ENCODE peak calls at places on chromosomes 13 and 19, in nine cellular contexts. One of them, this sample, is unnamed.

GRCh38 chr13:51970251-51970793 is 40.9 kb downstream of the ATP7B start:
- DNase-seq in brain microvascular endothelial cell: no peak
- DNase-seq in left colon: no peak
- DNase-seq in ascending aorta: no peak
- DNase-seq in globus pallidus: no peak
- DNase-seq in activated T-helper 9 cell treated with anti-CD3 and anti-CD28 coated beads, Interleukin-2, amount 50 U/mL, for 16 hours: no peak
- DNase-seq in progenitor cell of endocrine pancreas: no peak
- DNase-seq in T-helper 9 cell: peak
- DNase-seq in SHP77: no peak
- DNase-seq in this sample: no peak

GRCh38 chr19:6667114-6667627 is 2.8 kb downstream of the TNFSF14 start:
- DNase-seq in brain microvascular endothelial cell: no peak
- DNase-seq in left colon: no peak
- DNase-seq in ascending aorta: no peak
- DNase-seq in globus pallidus: no peak
- DNase-seq in activated T-helper 9 cell treated with anti-CD3 and anti-CD28 coated beads, Interleukin-2, amount 50 U/mL, for 16 hours: no peak
- DNase-seq in progenitor cell of endocrine pancreas: no peak
- DNase-seq in T-helper 9 cell: no peak
- DNase-seq in SHP77: no peak
- DNase-seq in this sample: peak

GRCh38 chr13:25843692-25844091 is 208.1 kb downstream of the SHISA2 start:
- DNase-seq in brain microvascular endothelial cell: no peak
- DNase-seq in left colon: no peak
- DNase-seq in ascending aorta: no peak
- DNase-seq in globus pallidus: no peak
- DNase-seq in activated T-helper 9 cell treated with anti-CD3 and anti-CD28 coated beads, Interleukin-2, amount 50 U/mL, for 16 hours: no peak
- DNase-seq in progenitor cell of endocrine pancreas: no peak
- DNase-seq in T-helper 9 cell: no peak
- DNase-seq in SHP77: no peak
- DNase-seq in this sample: no peak

GRCh38 chr19:8085606-8086464 is 33.3 kb downstream of the CCL25 start:
- DNase-seq in brain microvascular endothelial cell: no peak
- DNase-seq in left colon: peak
- DNase-seq in ascending aorta: no peak
- DNase-seq in globus pallidus: no peak
- DNase-seq in activated T-helper 9 cell treated with anti-CD3 and anti-CD28 coated beads, Interleukin-2, amount 50 U/mL, for 16 hours: no peak
- DNase-seq in progenitor cell of endocrine pancreas: no peak
- DNase-seq in T-helper 9 cell: no peak
- DNase-seq in SHP77: peak
- DNase-seq in this sample: no peak

GRCh38 chr13:30584332-30584731 is 33.4 kb upstream of the USPL1 start:
- DNase-seq in brain microvascular endothelial cell: no peak
- DNase-seq in left colon: no peak
- DNase-seq in ascending aorta: no peak
- DNase-seq in globus pallidus: no peak
- DNase-seq in activated T-helper 9 cell treated with anti-CD3 and anti-CD28 coated beads, Interleukin-2, amount 50 U/mL, for 16 hours: no peak
- DNase-seq in progenitor cell of endocrine pancreas: no peak
- DNase-seq in T-helper 9 cell: no peak
- DNase-seq in SHP77: no peak
- DNase-seq in this sample: no peak

GRCh38 chr13:112812306-112813034 is 122.6 kb downstream of the ATP11A start:
- DNase-seq in brain microvascular endothelial cell: no peak
- DNase-seq in left colon: no peak
- DNase-seq in ascending aorta: no peak
- DNase-seq in globus pallidus: no peak
- DNase-seq in activated T-helper 9 cell treated with anti-CD3 and anti-CD28 coated beads, Interleukin-2, amount 50 U/mL, for 16 hours: no peak
- DNase-seq in progenitor cell of endocrine pancreas: no peak
- DNase-seq in T-helper 9 cell: no peak
- DNase-seq in SHP77: no peak
- DNase-seq in this sample: no peak

GRCh38 chr13:52599037-52599852 is 43.0 kb upstream of the HNRNPA1L2 start:
- DNase-seq in brain microvascular endothelial cell: peak
- DNase-seq in left colon: no peak
- DNase-seq in ascending aorta: no peak
- DNase-seq in globus pallidus: no peak
- DNase-seq in activated T-helper 9 cell treated with anti-CD3 and anti-CD28 coated beads, Interleukin-2, amount 50 U/mL, for 16 hours: no peak
- DNase-seq in progenitor cell of endocrine pancreas: no peak
- DNase-seq in T-helper 9 cell: no peak
- DNase-seq in SHP77: peak
- DNase-seq in this sample: no peak

GRCh38 chr19:20969498-20969897 is 46.4 kb downstream of the ZNF85 start:
- DNase-seq in brain microvascular endothelial cell: no peak
- DNase-seq in left colon: no peak
- DNase-seq in ascending aorta: no peak
- DNase-seq in globus pallidus: no peak
- DNase-seq in activated T-helper 9 cell treated with anti-CD3 and anti-CD28 coated beads, Interleukin-2, amount 50 U/mL, for 16 hours: no peak
- DNase-seq in progenitor cell of endocrine pancreas: no peak
- DNase-seq in T-helper 9 cell: no peak
- DNase-seq in SHP77: no peak
- DNase-seq in this sample: no peak

GRCh38 chr13:39226359-39226758 is 188.1 kb downstream of the NHLRC3 start:
- DNase-seq in brain microvascular endothelial cell: no peak
- DNase-seq in left colon: no peak
- DNase-seq in ascending aorta: no peak
- DNase-seq in globus pallidus: no peak
- DNase-seq in activated T-helper 9 cell treated with anti-CD3 and anti-CD28 coated beads, Interleukin-2, amount 50 U/mL, for 16 hours: no peak
- DNase-seq in progenitor cell of endocrine pancreas: no peak
- DNase-seq in T-helper 9 cell: no peak
- DNase-seq in SHP77: no peak
- DNase-seq in this sample: no peak

GRCh38 chr19:14127929-14128509 is 8.4 kb downstream of the ASF1B start:
- DNase-seq in brain microvascular endothelial cell: no peak
- DNase-seq in left colon: no peak
- DNase-seq in ascending aorta: no peak
- DNase-seq in globus pallidus: peak
- DNase-seq in activated T-helper 9 cell treated with anti-CD3 and anti-CD28 coated beads, Interleukin-2, amount 50 U/mL, for 16 hours: no peak
- DNase-seq in progenitor cell of endocrine pancreas: no peak
- DNase-seq in T-helper 9 cell: no peak
- DNase-seq in SHP77: no peak
- DNase-seq in this sample: no peak

GRCh38 chr13:49219647-49220034 is 497 bp upstream of the MLNR start:
- DNase-seq in brain microvascular endothelial cell: no peak
- DNase-seq in left colon: no peak
- DNase-seq in ascending aorta: no peak
- DNase-seq in globus pallidus: no peak
- DNase-seq in activated T-helper 9 cell treated with anti-CD3 and anti-CD28 coated beads, Interleukin-2, amount 50 U/mL, for 16 hours: no peak
- DNase-seq in progenitor cell of endocrine pancreas: no peak
- DNase-seq in T-helper 9 cell: no peak
- DNase-seq in SHP77: no peak
- DNase-seq in this sample: no peak

GRCh38 chr13:27375686-27376326 is 48.6 kb upstream of the GTF3A start:
- DNase-seq in brain microvascular endothelial cell: peak
- DNase-seq in left colon: peak
- DNase-seq in ascending aorta: peak
- DNase-seq in globus pallidus: peak
- DNase-seq in activated T-helper 9 cell treated with anti-CD3 and anti-CD28 coated beads, Interleukin-2, amount 50 U/mL, for 16 hours: peak
- DNase-seq in progenitor cell of endocrine pancreas: peak
- DNase-seq in T-helper 9 cell: peak
- DNase-seq in SHP77: peak
- DNase-seq in this sample: no peak

GRCh38 chr19:45641274-45642105 is 2.3 kb upstream of the EML2 start:
- DNase-seq in brain microvascular endothelial cell: peak
- DNase-seq in left colon: peak
- DNase-seq in ascending aorta: peak
- DNase-seq in globus pallidus: peak
- DNase-seq in activated T-helper 9 cell treated with anti-CD3 and anti-CD28 coated beads, Interleukin-2, amount 50 U/mL, for 16 hours: peak
- DNase-seq in progenitor cell of endocrine pancreas: peak
- DNase-seq in T-helper 9 cell: peak
- DNase-seq in SHP77: peak
- DNase-seq in this sample: peak

GRCh38 chr19:22595918-22596341 is 38.2 kb upstream of the ZNF492 start:
- DNase-seq in brain microvascular endothelial cell: no peak
- DNase-seq in left colon: peak
- DNase-seq in ascending aorta: peak
- DNase-seq in globus pallidus: peak
- DNase-seq in activated T-helper 9 cell treated with anti-CD3 and anti-CD28 coated beads, Interleukin-2, amount 50 U/mL, for 16 hours: no peak
- DNase-seq in progenitor cell of endocrine pancreas: no peak
- DNase-seq in T-helper 9 cell: no peak
- DNase-seq in SHP77: no peak
- DNase-seq in this sample: no peak

GRCh38 chr13:99417151-99417820 is 84.0 kb upstream of the TM9SF2 start:
- DNase-seq in brain microvascular endothelial cell: no peak
- DNase-seq in left colon: no peak
- DNase-seq in ascending aorta: peak
- DNase-seq in globus pallidus: no peak
- DNase-seq in activated T-helper 9 cell treated with anti-CD3 and anti-CD28 coated beads, Interleukin-2, amount 50 U/mL, for 16 hours: no peak
- DNase-seq in progenitor cell of endocrine pancreas: no peak
- DNase-seq in T-helper 9 cell: no peak
- DNase-seq in SHP77: no peak
- DNase-seq in this sample: no peak

GRCh38 chr19:35042056-35042730 is 672 bp downstream of the HPN start:
- DNase-seq in brain microvascular endothelial cell: no peak
- DNase-seq in left colon: no peak
- DNase-seq in ascending aorta: no peak
- DNase-seq in globus pallidus: no peak
- DNase-seq in activated T-helper 9 cell treated with anti-CD3 and anti-CD28 coated beads, Interleukin-2, amount 50 U/mL, for 16 hours: no peak
- DNase-seq in progenitor cell of endocrine pancreas: no peak
- DNase-seq in T-helper 9 cell: no peak
- DNase-seq in SHP77: no peak
- DNase-seq in this sample: no peak

GRCh38 chr13:63481334-63481733 is 2065.7 kb upstream of the PCDH20 start:
- DNase-seq in brain microvascular endothelial cell: peak
- DNase-seq in left colon: no peak
- DNase-seq in ascending aorta: no peak
- DNase-seq in globus pallidus: no peak
- DNase-seq in activated T-helper 9 cell treated with anti-CD3 and anti-CD28 coated beads, Interleukin-2, amount 50 U/mL, for 16 hours: no peak
- DNase-seq in progenitor cell of endocrine pancreas: no peak
- DNase-seq in T-helper 9 cell: no peak
- DNase-seq in SHP77: no peak
- DNase-seq in this sample: no peak

GRCh38 chr13:33186851-33187250 is 98.7 kb downstream of the STARD13 start:
- DNase-seq in brain microvascular endothelial cell: peak
- DNase-seq in left colon: no peak
- DNase-seq in ascending aorta: no peak
- DNase-seq in globus pallidus: no peak
- DNase-seq in activated T-helper 9 cell treated with anti-CD3 and anti-CD28 coated beads, Interleukin-2, amount 50 U/mL, for 16 hours: no peak
- DNase-seq in progenitor cell of endocrine pancreas: no peak
- DNase-seq in T-helper 9 cell: no peak
- DNase-seq in SHP77: no peak
- DNase-seq in this sample: no peak

GRCh38 chr19:40596608-40597328 is 4.4 kb upstream of the LTBP4 start:
- DNase-seq in brain microvascular endothelial cell: no peak
- DNase-seq in left colon: peak
- DNase-seq in ascending aorta: peak
- DNase-seq in globus pallidus: no peak
- DNase-seq in activated T-helper 9 cell treated with anti-CD3 and anti-CD28 coated beads, Interleukin-2, amount 50 U/mL, for 16 hours: no peak
- DNase-seq in progenitor cell of endocrine pancreas: no peak
- DNase-seq in T-helper 9 cell: no peak
- DNase-seq in SHP77: peak
- DNase-seq in this sample: no peak

GRCh38 chr19:52991484-52991883 is 22.2 kb upstream of the ERVV-1 start:
- DNase-seq in brain microvascular endothelial cell: peak
- DNase-seq in left colon: no peak
- DNase-seq in ascending aorta: no peak
- DNase-seq in globus pallidus: no peak
- DNase-seq in activated T-helper 9 cell treated with anti-CD3 and anti-CD28 coated beads, Interleukin-2, amount 50 U/mL, for 16 hours: no peak
- DNase-seq in progenitor cell of endocrine pancreas: no peak
- DNase-seq in T-helper 9 cell: no peak
- DNase-seq in SHP77: no peak
- DNase-seq in this sample: no peak

GRCh38 chr19:7783991-7784421 is 21.0 kb downstream of the CLEC4M start:
- DNase-seq in brain microvascular endothelial cell: peak
- DNase-seq in left colon: no peak
- DNase-seq in ascending aorta: no peak
- DNase-seq in globus pallidus: no peak
- DNase-seq in activated T-helper 9 cell treated with anti-CD3 and anti-CD28 coated beads, Interleukin-2, amount 50 U/mL, for 16 hours: no peak
- DNase-seq in progenitor cell of endocrine pancreas: no peak
- DNase-seq in T-helper 9 cell: no peak
- DNase-seq in SHP77: no peak
- DNase-seq in this sample: no peak

GRCh38 chr13:100394005-100394695 is 194.4 kb downstream of the GGACT start:
- DNase-seq in brain microvascular endothelial cell: peak
- DNase-seq in left colon: no peak
- DNase-seq in ascending aorta: no peak
- DNase-seq in globus pallidus: no peak
- DNase-seq in activated T-helper 9 cell treated with anti-CD3 and anti-CD28 coated beads, Interleukin-2, amount 50 U/mL, for 16 hours: no peak
- DNase-seq in progenitor cell of endocrine pancreas: no peak
- DNase-seq in T-helper 9 cell: no peak
- DNase-seq in SHP77: no peak
- DNase-seq in this sample: no peak

GRCh38 chr13:109836629-109837607 is 50.5 kb upstream of the IRS2 start:
- DNase-seq in brain microvascular endothelial cell: no peak
- DNase-seq in left colon: peak
- DNase-seq in ascending aorta: no peak
- DNase-seq in globus pallidus: no peak
- DNase-seq in activated T-helper 9 cell treated with anti-CD3 and anti-CD28 coated beads, Interleukin-2, amount 50 U/mL, for 16 hours: no peak
- DNase-seq in progenitor cell of endocrine pancreas: no peak
- DNase-seq in T-helper 9 cell: no peak
- DNase-seq in SHP77: peak
- DNase-seq in this sample: no peak

GRCh38 chr13:39405107-39405506 is 197.9 kb downstream of the LHFPL6 start:
- DNase-seq in brain microvascular endothelial cell: no peak
- DNase-seq in left colon: no peak
- DNase-seq in ascending aorta: no peak
- DNase-seq in globus pallidus: no peak
- DNase-seq in activated T-helper 9 cell treated with anti-CD3 and anti-CD28 coated beads, Interleukin-2, amount 50 U/mL, for 16 hours: no peak
- DNase-seq in progenitor cell of endocrine pancreas: no peak
- DNase-seq in T-helper 9 cell: no peak
- DNase-seq in SHP77: no peak
- DNase-seq in this sample: no peak

GRCh38 chr13:56457535-56458200 is 683.0 kb upstream of the PRR20A start:
- DNase-seq in brain microvascular endothelial cell: no peak
- DNase-seq in left colon: no peak
- DNase-seq in ascending aorta: no peak
- DNase-seq in globus pallidus: no peak
- DNase-seq in activated T-helper 9 cell treated with anti-CD3 and anti-CD28 coated beads, Interleukin-2, amount 50 U/mL, for 16 hours: no peak
- DNase-seq in progenitor cell of endocrine pancreas: no peak
- DNase-seq in T-helper 9 cell: no peak
- DNase-seq in SHP77: no peak
- DNase-seq in this sample: no peak

GRCh38 chr13:30569901-30570576 is 47.7 kb upstream of the USPL1 start:
- DNase-seq in brain microvascular endothelial cell: peak
- DNase-seq in left colon: peak
- DNase-seq in ascending aorta: peak
- DNase-seq in globus pallidus: peak
- DNase-seq in activated T-helper 9 cell treated with anti-CD3 and anti-CD28 coated beads, Interleukin-2, amount 50 U/mL, for 16 hours: no peak
- DNase-seq in progenitor cell of endocrine pancreas: no peak
- DNase-seq in T-helper 9 cell: no peak
- DNase-seq in SHP77: no peak
- DNase-seq in this sample: no peak

GRCh38 chr19:19628499-19629134 is 597 bp upstream of the LPAR2 start:
- DNase-seq in brain microvascular endothelial cell: peak
- DNase-seq in left colon: peak
- DNase-seq in ascending aorta: no peak
- DNase-seq in globus pallidus: no peak
- DNase-seq in activated T-helper 9 cell treated with anti-CD3 and anti-CD28 coated beads, Interleukin-2, amount 50 U/mL, for 16 hours: peak
- DNase-seq in progenitor cell of endocrine pancreas: peak
- DNase-seq in T-helper 9 cell: peak
- DNase-seq in SHP77: no peak
- DNase-seq in this sample: no peak

This sample was measured in T-helper 22 cell.